ENCODE peak calls at places on chromosomes 7 and 10, in six cellular contexts. X, V, O, P, A and I are unnamed samples.

GRCh38 chr7:30036220-30036619 is 8.0 kb downstream of the PLEKHA8 start:
- DNase-seq in X (no peak), V (no peak), O (no peak), P (no peak), A (no peak), I (no peak)

GRCh38 chr7:74306737-74307469 is 17.7 kb downstream of the CLIP2 start:
- DNase-seq in X (no peak), V (peak), O (peak), P (no peak), A (no peak), I (no peak)

GRCh38 chr10:48582970-48583369 is 21.9 kb downstream of the ARHGAP22 start:
- DNase-seq in X (no peak), V (peak), O (no peak), P (no peak), A (no peak), I (no peak)

GRCh38 chr7:123916240-123916724 is 8.8 kb upstream of the SPAM1 start:
- DNase-seq in X (peak), V (no peak), O (no peak), P (no peak), A (no peak), I (no peak)

GRCh38 chr7:105718511-105718925 is 137.2 kb upstream of the EFCAB10 start:
- DNase-seq in X (peak), V (peak), O (no peak), P (no peak), A (no peak), I (no peak)

GRCh38 chr7:81299272-81299671 is 380.4 kb upstream of the SEMA3C start:
- DNase-seq in X (peak), V (no peak), O (no peak), P (no peak), A (no peak), I (no peak)

GRCh38 chr10:15478950-15479349 is 107.9 kb upstream of the FAM171A1 start:
- DNase-seq in X (no peak), V (no peak), O (no peak), P (no peak), A (no peak), I (no peak)

GRCh38 chr10:62239994-62240393 is 28.6 kb downstream of the RTKN2 start:
- DNase-seq in X (no peak), V (peak), O (no peak), P (no peak), A (no peak), I (no peak)

GRCh38 chr7:129670636-129671035 is 59.1 kb downstream of the NRF1 start:
- DNase-seq in X (no peak), V (no peak), O (no peak), P (no peak), A (no peak), I (no peak)

GRCh38 chr7:110007316-110007910 is 1083.5 kb upstream of the LRRN3 start:
- DNase-seq in X (no peak), V (no peak), O (no peak), P (no peak), A (no peak), I (no peak)

GRCh38 chr7:19969859-19970493 is 196.6 kb upstream of the TMEM196 start:
- DNase-seq in X (no peak), V (no peak), O (no peak), P (no peak), A (no peak), I (no peak)

GRCh38 chr7:30802812-30803211 is 31.6 kb downstream of the MINDY4 start:
- DNase-seq in X (no peak), V (no peak), O (no peak), P (no peak), A (no peak), I (no peak)

GRCh38 chr7:33336820-33337219 is 207.5 kb downstream of the BBS9 start:
- DNase-seq in X (no peak), V (no peak), O (no peak), P (no peak), A (no peak), I (no peak)

GRCh38 chr7:19305698-19306097 is 160.5 kb upstream of the FERD3L start:
- DNase-seq in X (no peak), V (no peak), O (no peak), P (no peak), A (no peak), I (no peak)

GRCh38 chr7:104980440-104980839 is 33.6 kb upstream of the KMT2E start:
- DNase-seq in X (no peak), V (no peak), O (no peak), P (no peak), A (no peak), I (no peak)

GRCh38 chr7:35676211-35676610 is 18.7 kb downstream of the HERPUD2 start:
- DNase-seq in X (no peak), V (no peak), O (no peak), P (no peak), A (no peak), I (no peak)